ENCODE peak calls at places on chromosomes 5 and 9, in eight cellular contexts. S is T47D; J is PC-9; Z is sigmoid colon; F is iPS DF 19.7; V is stimulated activated CD8-positive, alpha-beta memory T cell treated with anti-CD3 and anti-CD28 coated beads, Interleukin-2, amount 100 ng/mL, for 1 hour; N is left cardiac atrium; W is Caki2. M is an unnamed sample.

GRCh38 chr5:178291969-178292825 is 59.6 kb upstream of the PHYKPL start:
- DNase-seq in S (no peak), J (no peak), Z (peak), F (no peak), V (no peak), N (peak), W (no peak), M (no peak)

GRCh38 chr5:32805966-32806626 is 95.0 kb downstream of the NPR3 start:
- DNase-seq in S (no peak), J (no peak), Z (no peak), F (no peak), V (no peak), N (no peak), W (peak), M (no peak)

GRCh38 chr5:178632305-178632704 is 5.5 kb upstream of the CLK4 start:
- DNase-seq in S (no peak), J (no peak), Z (no peak), F (no peak), V (no peak), N (no peak), W (no peak), M (no peak)

GRCh38 chr5:132478498-132478855 is 12.1 kb downstream of the IRF1 start:
- DNase-seq in S (no peak), J (no peak), Z (peak), F (no peak), V (no peak), N (peak), W (no peak), M (no peak)

GRCh38 chr5:86806206-86806605 is 188.5 kb downstream of the COX7C start:
- DNase-seq in S (no peak), J (no peak), Z (no peak), F (no peak), V (no peak), N (no peak), W (peak), M (no peak)

GRCh38 chr5:41432481-41433253 is 77.7 kb downstream of the PLCXD3 start:
- DNase-seq in S (no peak), J (no peak), Z (no peak), F (no peak), V (no peak), N (no peak), W (no peak), M (no peak)

GRCh38 chr5:95786821-95787408 is 35.6 kb downstream of the GLRX start:
- DNase-seq in S (no peak), J (no peak), Z (no peak), F (no peak), V (no peak), N (no peak), W (no peak), M (no peak)

GRCh38 chr5:21817668-21818419 is 1035.3 kb downstream of the CDH12 start:
- DNase-seq in S (no peak), J (no peak), Z (no peak), F (no peak), V (no peak), N (no peak), W (no peak), M (no peak)

GRCh38 chr9:26078706-26079105 is 400.5 kb upstream of the TUSC1 start:
- DNase-seq in S (no peak), J (no peak), Z (no peak), F (no peak), V (no peak), N (no peak), W (no peak), M (no peak)

GRCh38 chr9:127130661-127131538 is 8.5 kb upstream of the ANGPTL2 start:
- DNase-seq in S (no peak), J (peak), Z (peak), F (no peak), V (no peak), N (peak), W (no peak), M (peak)

GRCh38 chr9:108994695-108995094 is 18.6 kb downstream of the CTNNAL1 start:
- DNase-seq in S (no peak), J (no peak), Z (no peak), F (no peak), V (no peak), N (peak), W (no peak), M (no peak)

GRCh38 chr9:133459476-133460404 is at the start of gene CACFD1:
- DNase-seq in S (peak), J (peak), Z (peak), F (peak), V (peak), N (peak), W (peak), M (peak)

GRCh38 chr5:16493261-16493660 is 27.7 kb upstream of the ZNF622 start:
- DNase-seq in S (peak), J (peak), Z (no peak), F (no peak), V (no peak), N (no peak), W (no peak), M (no peak)

GRCh38 chr9:28774433-28775029 is 1201.2 kb upstream of the C9orf72 start:
- DNase-seq in S (peak), J (no peak), Z (no peak), F (no peak), V (no peak), N (no peak), W (peak), M (no peak)

GRCh38 chr5:156326718-156327259 is at the start of gene SGCD:
- DNase-seq in S (peak), J (no peak), Z (peak), F (no peak), V (no peak), N (peak), W (no peak), M (peak)

GRCh38 chr5:44532981-44533380 is 143.8 kb upstream of the FGF10 start:
- DNase-seq in S (no peak), J (no peak), Z (no peak), F (no peak), V (no peak), N (no peak), W (no peak), M (no peak)

GRCh38 chr5:157942595-157942994 is 83.7 kb upstream of the CLINT1 start:
- DNase-seq in S (no peak), J (no peak), Z (no peak), F (no peak), V (no peak), N (no peak), W (no peak), M (no peak)

M was measured in amygdala.